ENCODE peak calls at places on chromosomes 5 and 9, in four cellular contexts. One of them, this sample, is unnamed.

GRCh38 chr9:31969552-31969951 is 414.9 kb upstream of the ACO1 start:
- DNase-seq in HepG2: no peak
- DNase-seq in upper lobe of right lung: no peak
- DNase-seq in lung: no peak
- DNase-seq in this sample: no peak

GRCh38 chr5:10633271-10634049 is 69.6 kb downstream of the ANKRD33B start:
- DNase-seq in upper lobe of right lung: peak
- DNase-seq in lung: no peak
- DNase-seq in HepG2: no peak
- DNase-seq in this sample: no peak

GRCh38 chr9:81138173-81138572 is 551.2 kb downstream of the TLE1 start:
- DNase-seq in upper lobe of right lung: no peak
- DNase-seq in HepG2: no peak
- DNase-seq in lung: no peak
- DNase-seq in this sample: no peak

GRCh38 chr9:4099961-4100360 is 199.9 kb downstream of the GLIS3 start:
- DNase-seq in HepG2: no peak
- DNase-seq in lung: no peak
- DNase-seq in upper lobe of right lung: no peak
- DNase-seq in this sample: no peak

GRCh38 chr9:137161558-137162483 is 8.0 kb downstream of the LRRC26 start:
- DNase-seq in upper lobe of right lung: no peak
- DNase-seq in HepG2: no peak
- DNase-seq in lung: no peak
- DNase-seq in this sample: no peak

GRCh38 chr5:164119806-164120440 is 614.5 kb downstream of the MAT2B start:
- DNase-seq in HepG2: peak
- DNase-seq in lung: no peak
- DNase-seq in upper lobe of right lung: no peak
- DNase-seq in this sample: peak

GRCh38 chr9:108724669-108725068 is 131.1 kb downstream of the ACTL7B start:
- DNase-seq in HepG2: no peak
- DNase-seq in lung: no peak
- DNase-seq in upper lobe of right lung: no peak
- DNase-seq in this sample: no peak

GRCh38 chr5:128380324-128380723 is 157.7 kb downstream of the FBN2 start:
- DNase-seq in upper lobe of right lung: no peak
- DNase-seq in HepG2: no peak
- DNase-seq in lung: no peak
- DNase-seq in this sample: no peak

GRCh38 chr5:73674669-73675004 is 48.6 kb downstream of the ARHGEF28 start:
- DNase-seq in HepG2: no peak
- DNase-seq in upper lobe of right lung: no peak
- DNase-seq in lung: no peak
- DNase-seq in this sample: no peak

GRCh38 chr5:79510638-79511037 is 3.3 kb downstream of the HOMER1 start:
- DNase-seq in HepG2: no peak
- DNase-seq in lung: no peak
- DNase-seq in upper lobe of right lung: no peak
- DNase-seq in this sample: no peak
- H3K4me3 ChIP-seq in HepG2: peak
- H3K4me3 ChIP-seq in lung: no peak
- H3K4me3 ChIP-seq in upper lobe of right lung: no peak
- H3K4me3 ChIP-seq in this sample: no peak

GRCh38 chr5:62308439-62308838 is 2.4 kb downstream of the KIF2A start:
- DNase-seq in lung: no peak
- DNase-seq in HepG2: no peak
- DNase-seq in upper lobe of right lung: no peak
- DNase-seq in this sample: no peak
- H3K4me3 ChIP-seq in lung: no peak
- H3K4me3 ChIP-seq in HepG2: no peak
- H3K4me3 ChIP-seq in upper lobe of right lung: no peak
- H3K4me3 ChIP-seq in this sample: no peak

GRCh38 chr5:69367697-69368279 is 1.5 kb downstream of the AK6 start:
- DNase-seq in lung: no peak
- DNase-seq in upper lobe of right lung: no peak
- DNase-seq in HepG2: no peak
- DNase-seq in this sample: no peak
- H3K4me3 ChIP-seq in lung: no peak
- H3K4me3 ChIP-seq in upper lobe of right lung: peak
- H3K4me3 ChIP-seq in HepG2: peak
- H3K4me3 ChIP-seq in this sample: peak

GRCh38 chr5:94920570-94920969 is 302.1 kb downstream of the SLF1 start:
- DNase-seq in upper lobe of right lung: no peak
- DNase-seq in lung: no peak
- DNase-seq in HepG2: no peak
- DNase-seq in this sample: no peak
- H3K4me3 ChIP-seq in upper lobe of right lung: no peak
- H3K4me3 ChIP-seq in lung: no peak
- H3K4me3 ChIP-seq in HepG2: no peak
- H3K4me3 ChIP-seq in this sample: no peak

DNA sequence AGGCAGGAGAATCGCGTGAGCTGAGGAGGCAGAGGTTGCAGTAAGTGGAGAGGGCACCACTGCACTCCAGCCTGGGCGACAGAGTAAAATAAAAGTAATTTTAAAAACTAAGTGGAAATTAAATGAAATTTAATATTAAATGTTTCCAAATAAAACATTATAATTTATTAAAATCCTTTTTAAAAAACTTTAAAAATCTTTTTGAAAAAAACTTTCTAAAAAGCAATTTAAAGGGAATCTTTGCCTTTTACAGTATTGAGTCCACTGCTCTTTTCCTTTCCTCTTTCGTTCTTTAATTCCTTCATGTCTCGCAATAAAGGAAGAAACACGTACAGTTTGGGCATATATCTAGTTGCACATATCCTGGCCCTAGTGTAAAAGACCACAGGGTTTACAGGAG is 77.8 kb upstream of the DMRT1 start:
- DNase-seq in HepG2: no peak
- DNase-seq in lung: no peak
- DNase-seq in upper lobe of right lung: no peak
- DNase-seq in this sample: no peak
- H3K4me3 ChIP-seq in HepG2: no peak
- H3K4me3 ChIP-seq in lung: no peak
- H3K4me3 ChIP-seq in upper lobe of right lung: peak
- H3K4me3 ChIP-seq in this sample: no peak

DNA sequence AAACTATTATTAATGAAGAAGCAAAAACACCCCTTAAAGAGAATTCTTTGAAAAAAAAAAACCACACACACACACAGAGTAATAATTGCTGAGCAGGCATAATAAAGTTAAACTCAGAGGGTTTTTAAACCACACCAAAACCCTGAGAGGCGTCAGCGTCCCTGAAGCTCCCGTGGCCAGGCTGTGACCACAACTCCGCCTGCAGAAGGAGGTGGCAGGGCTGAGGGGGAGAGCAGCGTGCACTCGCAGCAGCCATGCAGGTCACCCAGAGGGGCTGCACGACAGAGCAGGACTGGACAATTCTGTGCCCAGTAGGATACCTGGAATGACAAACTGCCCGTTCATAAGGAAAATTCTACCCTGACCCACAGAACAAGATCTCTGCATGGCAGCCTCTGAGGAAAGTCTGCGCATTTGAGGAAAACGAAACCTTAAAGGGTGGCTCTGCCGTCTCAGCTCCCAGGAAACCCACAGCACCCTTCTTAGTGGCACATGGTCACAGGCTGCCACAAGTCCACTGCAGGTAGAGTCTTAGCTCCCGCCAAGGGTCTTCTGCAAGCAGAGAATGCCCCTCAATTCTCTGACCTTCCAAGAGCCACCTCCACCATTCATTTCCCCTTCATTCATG is 44.0 kb downstream of the ROR2 start:
- DNase-seq in HepG2: no peak
- DNase-seq in lung: no peak
- DNase-seq in upper lobe of right lung: no peak
- DNase-seq in this sample: no peak
- H3K4me3 ChIP-seq in HepG2: no peak
- H3K4me3 ChIP-seq in lung: peak
- H3K4me3 ChIP-seq in upper lobe of right lung: peak
- H3K4me3 ChIP-seq in this sample: no peak

GRCh38 chr5:43353668-43354067 is 40.5 kb upstream of the HMGCS1 start:
- DNase-seq in lung: no peak
- DNase-seq in HepG2: no peak
- DNase-seq in upper lobe of right lung: no peak
- DNase-seq in this sample: no peak

GRCh38 chr5:43348964-43349363 is 35.8 kb upstream of the HMGCS1 start:
- DNase-seq in HepG2: no peak
- DNase-seq in upper lobe of right lung: no peak
- DNase-seq in lung: no peak
- DNase-seq in this sample: no peak

GRCh38 chr5:43354774-43355173 is 41.6 kb upstream of the HMGCS1 start:
- DNase-seq in lung: no peak
- DNase-seq in HepG2: no peak
- DNase-seq in upper lobe of right lung: no peak
- DNase-seq in this sample: no peak

GRCh38 chr5:43352916-43353315 is 39.7 kb upstream of the HMGCS1 start:
- DNase-seq in upper lobe of right lung: no peak
- DNase-seq in HepG2: no peak
- DNase-seq in lung: no peak
- DNase-seq in this sample: no peak

GRCh38 chr5:43352131-43352530 is 38.9 kb upstream of the HMGCS1 start:
- DNase-seq in upper lobe of right lung: no peak
- DNase-seq in HepG2: no peak
- DNase-seq in lung: no peak
- DNase-seq in this sample: no peak
- H3K4me3 ChIP-seq in upper lobe of right lung: no peak
- H3K4me3 ChIP-seq in HepG2: no peak
- H3K4me3 ChIP-seq in lung: no peak
- H3K4me3 ChIP-seq in this sample: no peak

DNA sequence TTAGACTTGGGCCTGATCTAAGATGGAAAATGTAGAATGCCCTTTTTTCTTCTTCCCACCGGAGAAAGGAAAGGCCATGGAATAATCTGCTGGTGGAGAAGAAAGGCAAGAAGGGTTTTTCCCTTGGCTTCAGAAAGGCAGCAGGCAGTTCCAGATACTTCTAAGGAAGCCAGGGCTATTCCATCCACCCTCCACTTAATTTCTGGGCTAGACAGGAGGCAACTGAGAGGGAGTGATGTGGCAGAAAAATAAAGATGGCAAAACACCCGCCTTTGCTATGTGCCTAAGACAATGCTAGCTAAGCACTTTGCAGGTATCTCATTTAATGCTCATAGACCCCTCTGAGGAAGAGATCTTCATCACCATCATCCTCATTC is 9.9 kb downstream of the MYOZ3 start:
- DNase-seq in HepG2: no peak
- DNase-seq in upper lobe of right lung: no peak
- DNase-seq in lung: no peak
- DNase-seq in this sample: no peak
- H3K4me3 ChIP-seq in HepG2: no peak
- H3K4me3 ChIP-seq in upper lobe of right lung: no peak
- H3K4me3 ChIP-seq in lung: no peak
- H3K4me3 ChIP-seq in this sample: no peak